ENCODE peak calls at places on chromosomes 5 and 9, in four cellular contexts. N, F, E and K are unnamed samples.
A peak's percentile ranks its signal among the peaks of the same experiment; 100 is the strongest.

GRCh38 chr5:1760656-1761452 is 38.8 kb downstream of the MRPL36 start:
- DNase-seq in F (no peak), E (no peak), N (no peak), K (no peak)

GRCh38 chr5:90017236-90017635 is 392.3 kb downstream of the CETN3 start:
- DNase-seq in F (no peak), N (no peak), E (no peak), K (no peak)

GRCh38 chr9:88748566-88749238 is 213.7 kb downstream of the NXNL2 start:
- DNase-seq in E (no peak), N (no peak), F (no peak), K (no peak)

GRCh38 chr9:70553718-70554673 is 139.5 kb upstream of the KLF9 start:
- DNase-seq in F (no peak), N (no peak), E (no peak), K (peak; percentile 18)

GRCh38 chr5:172541764-172542120 is 87.4 kb upstream of the SH3PXD2B start:
- DNase-seq in N (no peak), E (no peak), F (no peak), K (no peak)

GRCh38 chr9:121098567-121099198 is 23.9 kb downstream of the CNTRL start:
- DNase-seq in N (no peak), E (no peak), F (no peak), K (no peak)

GRCh38 chr9:15373881-15374280 is 48.8 kb upstream of the SNAPC3 start:
- DNase-seq in N (no peak), E (no peak), F (no peak), K (no peak)

GRCh38 chr5:122500245-122501086 is 188.4 kb downstream of the SNCAIP start:
- DNase-seq in N (peak; percentile 72), F (peak; percentile 51), E (peak; percentile 26), K (peak; percentile 56)

GRCh38 chr5:159286420-159287035 is 23.4 kb downstream of the UBLCP1 start:
- DNase-seq in N (peak; percentile 23), E (peak; percentile 5), F (peak; percentile 40), K (no peak)

GRCh38 chr9:107222020-107222522 is 61.0 kb upstream of the RAD23B start:
- DNase-seq in E (peak; percentile 84), N (no peak), F (no peak), K (no peak)

GRCh38 chr5:139306197-139306596 is 12.7 kb downstream of the MATR3 start:
- DNase-seq in E (no peak), N (no peak), F (no peak), K (no peak)

GRCh38 chr5:92364986-92365550 is 982.0 kb upstream of the ARRDC3 start:
- DNase-seq in F (no peak), N (no peak), E (no peak), K (no peak)

GRCh38 chr5:122997294-122997693 is 39.2 kb downstream of the PPIC start:
- DNase-seq in N (no peak), E (no peak), F (no peak), K (no peak)

GRCh38 chr5:149341846-149342245 is 3.5 kb upstream of the GRPEL2 start:
- DNase-seq in N (no peak), F (no peak), E (no peak), K (no peak)

GRCh38 chr9:6506571-6506970 is 93.6 kb downstream of the UHRF2 start:
- DNase-seq in E (no peak), N (no peak), F (no peak), K (no peak)

GRCh38 chr9:3527653-3527960 is 1.8 kb upstream of the RFX3 start:
- DNase-seq in F (peak; percentile 30), E (peak; percentile 3), N (no peak), K (no peak)

GRCh38 chr9:32577316-32577715 is 4.4 kb upstream of the NDUFB6 start:
- DNase-seq in N (no peak), F (no peak), E (no peak), K (no peak)

GRCh38 chr5:140840978-140841962 is at the start of gene PCDHA8:
- DNase-seq in E (peak; percentile 48), F (peak; percentile 40), N (peak; percentile 43), K (peak; percentile 76)

GRCh38 chr5:159680095-159680494 is 236.2 kb upstream of the ADRA1B start:
- DNase-seq in E (no peak), N (no peak), F (no peak), K (no peak)

GRCh38 chr5:140143521-140144258 is 18.0 kb downstream of the IGIP start:
- DNase-seq in E (no peak), F (no peak), N (no peak), K (no peak)

GRCh38 chr5:368162-369084 is 46.9 kb downstream of the AHRR start:
- DNase-seq in E (no peak), F (no peak), N (no peak), K (peak; percentile 8)

GRCh38 chr9:95156074-95156473 is 161.4 kb downstream of the FANCC start:
- DNase-seq in F (no peak), N (no peak), E (no peak), K (no peak)

GRCh38 chr9:95155211-95155610 is 162.3 kb downstream of the FANCC start:
- DNase-seq in E (no peak), N (no peak), F (no peak), K (no peak)

GRCh38 chr9:95157491-95158151 is 159.9 kb downstream of the FANCC start:
- DNase-seq in E (peak; percentile 57), F (peak; percentile 44), N (no peak), K (no peak)
- TF ChIP-seq ELF4 in E (no peak), F (no peak), N (no peak), K (no peak)

GRCh38 chr9:19490269-19490668 is 81.5 kb downstream of the ACER2 start:
- DNase-seq in N (no peak), F (no peak), E (no peak), K (no peak)

GRCh38 chr9:19486803-19487202 is 78.0 kb downstream of the ACER2 start:
- DNase-seq in F (no peak), E (no peak), N (no peak), K (no peak)

GRCh38 chr9:19485193-19485592 is 76.4 kb downstream of the ACER2 start:
- DNase-seq in E (no peak), N (no peak), F (no peak), K (no peak)

GRCh38 chr9:19484699-19485098 is 75.9 kb downstream of the ACER2 start:
- DNase-seq in F (no peak), E (no peak), N (no peak), K (no peak)

DNA sequence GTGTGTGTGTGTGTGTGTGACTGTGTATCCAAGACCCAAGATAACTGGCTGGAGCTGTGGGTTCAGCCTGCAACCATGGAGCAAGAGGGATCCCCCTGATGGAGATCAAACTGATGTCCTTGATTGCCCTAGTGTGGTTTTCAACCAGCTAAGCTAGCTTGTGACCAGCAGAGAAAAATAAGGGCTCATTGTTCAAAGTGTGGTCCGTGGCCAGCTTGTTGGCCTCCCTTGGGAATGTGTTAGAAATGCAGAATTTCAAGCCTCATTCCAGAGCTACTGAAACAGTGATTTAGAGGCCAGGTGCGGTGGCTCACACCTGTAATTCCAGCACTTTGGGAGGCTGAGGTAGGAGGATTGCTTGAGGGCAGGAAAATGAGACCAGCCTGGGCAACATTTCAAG is 79.9 kb downstream of the ACER2 start:
- DNase-seq in E (no peak), F (no peak), N (no peak), K (no peak)
- TF ChIP-seq ELF4 in E (no peak), F (no peak), N (no peak), K (no peak)

GRCh38 chr9:13787234-13787833 is 507.8 kb upstream of the MPDZ start:
- DNase-seq in N (no peak), E (no peak), F (no peak), K (no peak)

GRCh38 chr9:13790055-13790454 is 510.6 kb upstream of the MPDZ start:
- DNase-seq in E (no peak), N (no peak), F (no peak), K (no peak)

GRCh38 chr9:13791816-13792215 is 512.3 kb upstream of the MPDZ start:
- DNase-seq in N (no peak), E (peak; percentile 58), F (no peak), K (no peak)

GRCh38 chr9:13786131-13786530 is 506.6 kb upstream of the MPDZ start:
- DNase-seq in E (no peak), F (no peak), N (no peak), K (no peak)
- TF ChIP-seq ELF4 in E (no peak), F (no peak), N (no peak), K (no peak)

GRCh38 chr5:95846554-95847260 is 24.2 kb upstream of the GLRX start:
- DNase-seq in N (peak; percentile 77), F (peak; percentile 77), E (peak; percentile 63), K (peak; percentile 60)
- TF ChIP-seq ELF4 in N (no peak), F (no peak), E (no peak), K (no peak)